ENCODE peak calls at places on chromosomes 5 and 9, in five cellular contexts. U, P, V, W and J are unnamed samples.

GRCh38 chr5:32531885-32532520 is 53.4 kb upstream of the SUB1 start:
- DNase-seq in U (no peak), P (no peak), V (peak; percentile 49), W (peak; percentile 75), J (no peak)

GRCh38 chr9:86027767-86028166 is 71.6 kb downstream of the GOLM1 start:
- DNase-seq in U (no peak), P (no peak), V (no peak), W (no peak), J (no peak)

GRCh38 chr5:166102947-166103346 is 2188.5 kb upstream of the WWC1 start:
- DNase-seq in U (no peak), P (no peak), V (no peak), W (no peak), J (no peak)

GRCh38 chr5:67998709-67999251 is 216.8 kb upstream of the PIK3R1 start:
- DNase-seq in U (peak; percentile 15), P (peak; percentile 56), V (no peak), W (no peak), J (peak; percentile 53)

GRCh38 chr9:82668724-82669324 is 394.1 kb downstream of the RASEF start:
- DNase-seq in U (no peak), P (no peak), V (no peak), W (no peak), J (no peak)

GRCh38 chr5:56669534-56670483 is 145.5 kb upstream of the MAP3K1 start:
- DNase-seq in U (peak; percentile 27), P (peak; percentile 52), V (peak; percentile 11), W (peak; percentile 67), J (no peak)

GRCh38 chr5:112973904-112974303 is 2.7 kb upstream of the DCP2 start:
- DNase-seq in U (no peak), P (no peak), V (no peak), W (no peak), J (no peak)

GRCh38 chr5:1824109-1824821 is 23.1 kb downstream of the NDUFS6 start:
- DNase-seq in U (no peak), P (no peak), V (no peak), W (no peak), J (no peak)

GRCh38 chr5:116456036-116456435 is 118.6 kb downstream of the SEMA6A start:
- DNase-seq in U (no peak), P (no peak), V (no peak), W (no peak), J (no peak)

GRCh38 chr5:179267071-179267670 is 78.1 kb downstream of the ADAMTS2 start:
- DNase-seq in U (no peak), P (no peak), V (no peak), W (no peak), J (no peak)

GRCh38 chr9:5482194-5482593 is 28.1 kb upstream of the PDCD1LG2 start:
- DNase-seq in U (no peak), P (no peak), V (no peak), W (no peak), J (no peak)

GRCh38 chr5:39201160-39201794 is 18.1 kb downstream of the FYB1 start:
- DNase-seq in U (no peak), P (no peak), V (no peak), W (no peak), J (no peak)

GRCh38 chr5:134547579-134547978 is 22.1 kb downstream of the JADE2 start:
- DNase-seq in U (no peak), P (no peak), V (no peak), W (no peak), J (no peak)

GRCh38 chr5:83553000-83553486 is 81.5 kb downstream of the VCAN start:
- DNase-seq in U (no peak), P (peak; percentile 43), V (no peak), W (no peak), J (no peak)

GRCh38 chr9:3136999-3137675 is 293.2 kb upstream of the PUM3 start:
- DNase-seq in U (no peak), P (no peak), V (no peak), W (no peak), J (no peak)

GRCh38 chr5:41067714-41068113 is 3.4 kb downstream of the MROH2B start:
- DNase-seq in U (peak; percentile 11), P (no peak), V (no peak), W (no peak), J (no peak)

GRCh38 chr5:142922223-142922952 is 152.2 kb downstream of the ARHGAP26 start:
- DNase-seq in U (peak; percentile 61), P (no peak), V (no peak), W (peak; percentile 32), J (no peak)

GRCh38 chr9:36132081-36132480 is 4.5 kb upstream of the GLIPR2 start:
- DNase-seq in U (no peak), P (no peak), V (no peak), W (no peak), J (no peak)

GRCh38 chr5:76529464-76530344 is 93.5 kb downstream of the F2RL2 start:
- DNase-seq in U (no peak), P (no peak), V (no peak), W (no peak), J (no peak)

GRCh38 chr9:115606851-115607250 is 488.9 kb upstream of the TNC start:
- DNase-seq in U (no peak), P (no peak), V (no peak), W (no peak), J (no peak)

GRCh38 chr5:133469252-133469651 is 143.1 kb downstream of the FSTL4 start:
- DNase-seq in U (no peak), P (no peak), V (no peak), W (no peak), J (no peak)

GRCh38 chr9:135611142-135611874 is 28.0 kb downstream of the GLT6D1 start:
- DNase-seq in U (no peak), P (no peak), V (no peak), W (no peak), J (no peak)

GRCh38 chr5:54357371-54358058 is 47.1 kb upstream of the ARL15 start:
- DNase-seq in U (no peak), P (no peak), V (no peak), W (no peak), J (no peak)

GRCh38 chr5:125348221-125348692 is 601.8 kb upstream of the ZNF608 start:
- DNase-seq in U (peak; percentile 23), P (peak; percentile 31), V (no peak), W (no peak), J (no peak)

GRCh38 chr9:127878652-127879377 is 1.3 kb upstream of the AK1 start:
- DNase-seq in U (no peak), P (no peak), V (no peak), W (no peak), J (no peak)

GRCh38 chr9:133099726-133100517 is 21.1 kb downstream of the RALGDS start:
- DNase-seq in U (no peak), P (no peak), V (no peak), W (no peak), J (no peak)

GRCh38 chr5:2129581-2130272 is 247.0 kb upstream of the IRX4 start:
- DNase-seq in U (peak; percentile 30), P (no peak), V (no peak), W (no peak), J (no peak)

GRCh38 chr9:97803167-97804058 is 49.6 kb upstream of the FOXE1 start:
- DNase-seq in U (peak; percentile 83), P (peak; percentile 54), V (peak; percentile 56), W (peak; percentile 72), J (no peak)

GRCh38 chr9:81557957-81558791 is 131.2 kb downstream of the TLE1 start:
- DNase-seq in U (no peak), P (no peak), V (no peak), W (no peak), J (no peak)

GRCh38 chr9:83196946-83197345 is 134.0 kb upstream of the RASEF start:
- DNase-seq in U (no peak), P (no peak), V (no peak), W (no peak), J (no peak)

GRCh38 chr5:439636-440035 is 3.3 kb upstream of the EXOC3 start:
- DNase-seq in U (no peak), P (no peak), V (no peak), W (no peak), J (no peak)

GRCh38 chr5:96826071-96826470 is 18.3 kb upstream of the ERAP1 start:
- DNase-seq in U (no peak), P (no peak), V (no peak), W (no peak), J (no peak)

GRCh38 chr5:157370967-157371366 is 89.0 kb upstream of the NIPAL4 start:
- DNase-seq in U (peak; percentile 73), P (no peak), V (no peak), W (no peak), J (no peak)
- H3K27ac ChIP-seq in U (peak overlapping the region; percentile 94), P (no peak overlapping the region), V (no peak overlapping the region), W (no peak overlapping the region), J (no peak overlapping the region)

GRCh38 chr5:3297852-3298251 is 297.8 kb upstream of the IRX1 start:
- DNase-seq in U (no peak), P (no peak), V (no peak), W (no peak), J (no peak)

GRCh38 chr5:3302228-3302627 is 293.4 kb upstream of the IRX1 start:
- DNase-seq in U (no peak), P (no peak), V (no peak), W (no peak), J (no peak)

GRCh38 chr5:3303777-3304176 is 291.9 kb upstream of the IRX1 start:
- DNase-seq in U (no peak), P (no peak), V (no peak), W (no peak), J (no peak)

GRCh38 chr5:3301316-3301715 is 294.3 kb upstream of the IRX1 start:
- DNase-seq in U (no peak), P (no peak), V (no peak), W (no peak), J (no peak)

DNA sequence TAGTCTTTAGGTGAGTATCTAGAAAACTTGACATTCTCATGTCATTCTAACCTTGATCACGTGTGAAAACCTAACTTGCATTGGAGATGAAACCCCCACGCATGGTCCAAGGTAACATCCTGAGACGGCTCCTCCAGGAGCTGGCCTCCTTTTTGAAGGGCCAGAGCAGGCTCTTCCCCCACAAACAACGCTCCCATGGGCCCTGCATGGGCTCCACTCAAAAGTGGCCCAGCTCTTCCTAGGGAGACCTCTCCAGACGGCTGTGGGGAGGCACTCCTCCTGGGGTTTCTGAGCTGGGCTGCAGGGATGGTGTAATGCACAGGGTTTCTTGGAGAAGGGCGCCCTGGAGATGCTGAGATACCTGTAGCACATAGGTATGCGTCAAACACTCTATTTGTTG is 296.2 kb upstream of the IRX1 start:
- DNase-seq in U (no peak), P (no peak), V (no peak), W (no peak), J (no peak)
- H3K27ac ChIP-seq in U (no peak overlapping the region), P (no peak overlapping the region), V (no peak overlapping the region), W (no peak overlapping the region), J (no peak overlapping the region)

DNA sequence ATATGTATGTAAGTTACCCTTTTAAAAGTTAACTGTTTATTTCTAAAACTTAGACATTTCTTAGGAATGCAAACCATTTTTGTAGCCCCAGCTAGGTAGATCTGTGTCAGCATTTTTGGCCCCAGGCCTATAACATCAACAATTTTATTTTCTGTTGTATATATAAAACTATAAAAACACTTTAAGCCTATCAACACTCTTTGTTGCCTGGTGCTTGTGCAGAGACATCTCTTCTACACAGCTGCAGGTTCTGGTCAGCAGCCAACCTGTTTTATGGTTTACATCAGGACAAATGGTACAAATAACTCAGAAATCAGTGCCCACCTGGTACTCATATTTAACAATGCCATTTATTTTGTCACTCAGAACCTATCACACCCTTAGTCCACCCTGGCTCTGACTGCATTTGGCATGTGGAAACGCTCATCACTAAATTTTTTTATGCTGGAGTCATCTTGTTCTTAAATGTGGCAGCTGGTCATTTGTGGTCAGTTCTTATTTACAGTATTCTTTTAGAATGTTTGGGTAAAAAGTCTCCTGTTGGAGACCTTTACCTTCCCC is 173.4 kb downstream of the DNAH5 start:
- DNase-seq in U (no peak), P (no peak), V (no peak), W (no peak), J (no peak)
- H3K27ac ChIP-seq in U (no peak overlapping the region), P (no peak overlapping the region), V (no peak overlapping the region), W (no peak overlapping the region), J (no peak overlapping the region)

GRCh38 chr5:10251409-10251808 is 1.3 kb downstream of the CCT5 start:
- DNase-seq in U (no peak), P (no peak), V (no peak), W (no peak), J (no peak)
- H3K27ac ChIP-seq in U (no peak overlapping the region), P (no peak overlapping the region), V (no peak overlapping the region), W (peak overlapping the region; percentile 91), J (no peak overlapping the region)